ENCODE peak calls at places on chromosomes 4 and X, in five cellular contexts. One of them, this sample, is unnamed.

GRCh38 chr4:73245955-73246354 is 12.6 kb downstream of the ANKRD17 start:
- ATAC-seq in esophagus mucosa: no peak
- ATAC-seq in T-helper 17 cell: no peak
- ATAC-seq in right cardiac atrium: no peak
- ATAC-seq in mucosa of descending colon: no peak
- ATAC-seq in this sample: no peak

GRCh38 chrX:150548684-150549083 is 19.7 kb upstream of the MTM1 start:
- ATAC-seq in T-helper 17 cell: no peak
- ATAC-seq in esophagus mucosa: peak
- ATAC-seq in mucosa of descending colon: no peak
- ATAC-seq in right cardiac atrium: no peak
- ATAC-seq in this sample: no peak

GRCh38 chr4:87406462-87406861 is 15.5 kb upstream of the HSD17B11 start:
- ATAC-seq in right cardiac atrium: no peak
- ATAC-seq in esophagus mucosa: no peak
- ATAC-seq in mucosa of descending colon: no peak
- ATAC-seq in T-helper 17 cell: no peak
- ATAC-seq in this sample: peak

GRCh38 chr4:88600129-88600849 is 8.0 kb downstream of the HERC3 start:
- ATAC-seq in esophagus mucosa: peak
- ATAC-seq in mucosa of descending colon: no peak
- ATAC-seq in right cardiac atrium: no peak
- ATAC-seq in T-helper 17 cell: peak
- ATAC-seq in this sample: no peak

GRCh38 chr4:15194520-15194919 is 192.2 kb downstream of the CPEB2 start:
- ATAC-seq in mucosa of descending colon: no peak
- ATAC-seq in T-helper 17 cell: no peak
- ATAC-seq in right cardiac atrium: no peak
- ATAC-seq in esophagus mucosa: no peak
- ATAC-seq in this sample: no peak

GRCh38 chrX:145190801-145191389 is 56.4 kb upstream of the SPANXN1 start:
- ATAC-seq in mucosa of descending colon: no peak
- ATAC-seq in right cardiac atrium: no peak
- ATAC-seq in esophagus mucosa: no peak
- ATAC-seq in T-helper 17 cell: no peak
- ATAC-seq in this sample: no peak

GRCh38 chrX:31871989-31872388 is 800.1 kb upstream of the FTHL17 start:
- ATAC-seq in esophagus mucosa: no peak
- ATAC-seq in mucosa of descending colon: no peak
- ATAC-seq in right cardiac atrium: peak
- ATAC-seq in T-helper 17 cell: no peak
- ATAC-seq in this sample: no peak

GRCh38 chrX:42954880-42955279 is 176.9 kb upstream of the PPP1R2C start:
- ATAC-seq in right cardiac atrium: no peak
- ATAC-seq in T-helper 17 cell: no peak
- ATAC-seq in esophagus mucosa: no peak
- ATAC-seq in mucosa of descending colon: no peak
- ATAC-seq in this sample: no peak

GRCh38 chr4:101198741-101199339 is 148.5 kb downstream of the PPP3CA start:
- ATAC-seq in mucosa of descending colon: peak
- ATAC-seq in esophagus mucosa: no peak
- ATAC-seq in right cardiac atrium: no peak
- ATAC-seq in T-helper 17 cell: no peak
- ATAC-seq in this sample: no peak

GRCh38 chr4:102832667-102833066 is 5.3 kb upstream of the UBE2D3 start:
- ATAC-seq in mucosa of descending colon: no peak
- ATAC-seq in T-helper 17 cell: no peak
- ATAC-seq in esophagus mucosa: no peak
- ATAC-seq in right cardiac atrium: no peak
- ATAC-seq in this sample: no peak

GRCh38 chr4:3781193-3781886 is 15.2 kb downstream of the ADRA2C start:
- ATAC-seq in right cardiac atrium: no peak
- ATAC-seq in mucosa of descending colon: no peak
- ATAC-seq in esophagus mucosa: no peak
- ATAC-seq in T-helper 17 cell: peak
- ATAC-seq in this sample: no peak

GRCh38 chr4:82900016-82900334 is 560 bp upstream of the THAP9 start:
- ATAC-seq in mucosa of descending colon: peak
- ATAC-seq in right cardiac atrium: no peak
- ATAC-seq in T-helper 17 cell: no peak
- ATAC-seq in esophagus mucosa: peak
- ATAC-seq in this sample: peak

GRCh38 chr4:71209161-71209560 is 129.7 kb upstream of the SLC4A4 start:
- ATAC-seq in mucosa of descending colon: no peak
- ATAC-seq in right cardiac atrium: no peak
- ATAC-seq in esophagus mucosa: no peak
- ATAC-seq in T-helper 17 cell: no peak
- ATAC-seq in this sample: no peak

GRCh38 chr4:1200425-1201035 is 28.1 kb upstream of the SPON2 start:
- ATAC-seq in esophagus mucosa: no peak
- ATAC-seq in T-helper 17 cell: no peak
- ATAC-seq in mucosa of descending colon: peak
- ATAC-seq in right cardiac atrium: peak
- ATAC-seq in this sample: peak

GRCh38 chr4:68871772-68872441 is 56.1 kb downstream of the UGT2B10 start:
- ATAC-seq in esophagus mucosa: no peak
- ATAC-seq in T-helper 17 cell: no peak
- ATAC-seq in right cardiac atrium: no peak
- ATAC-seq in mucosa of descending colon: peak
- ATAC-seq in this sample: no peak

This sample was measured in stimulated activated memory B cell treated with anti-CD40 and anti-IgM and Interleukin-4, amounts not matched to agents 10 μg/mL and 1 μg/mL and 100 μg/mL, for 72 hours.